ENCODE peak calls at places on chromosomes 6 and 20, in five cellular contexts. G is endothelial cell of umbilical vein, N is right lobe of liver, S is adrenal gland, V is breast epithelium. R is an unnamed sample.
A peak's percentile ranks its signal among the peaks of the same experiment; 100 is the strongest.

GRCh38 chr20:13243826-13244376 is 22.8 kb downstream of the ISM1 start:
- DNase-seq in G (no peak), S (no peak), V (no peak), N (no peak), R (no peak)

GRCh38 chr20:57772349-57772964 is 62.6 kb upstream of the PMEPA1 start:
- DNase-seq in S (no peak), V (no peak), G (peak; percentile 60), N (no peak), R (no peak)

GRCh38 chr6:115830895-115831294 is 229.8 kb downstream of the FRK start:
- DNase-seq in S (no peak), N (no peak), V (no peak), G (no peak), R (no peak)

GRCh38 chr20:49790077-49790798 is 22.4 kb upstream of the SLC9A8 start:
- DNase-seq in N (peak; percentile 56), G (peak; percentile 87), S (peak; percentile 80), V (no peak), R (peak; percentile 41)

GRCh38 chr20:58871533-58872102 is 19.1 kb downstream of the GNAS start:
- DNase-seq in N (no peak), S (no peak), G (no peak), V (no peak), R (no peak)

GRCh38 chr6:133548409-133548808 is 307.3 kb downstream of the EYA4 start:
- DNase-seq in G (no peak), N (no peak), S (no peak), V (no peak), R (no peak)

GRCh38 chr6:34301408-34301807 is 52.6 kb upstream of the SMIM29 start:
- DNase-seq in G (peak; percentile 66), S (peak; percentile 67), N (no peak), V (no peak), R (no peak)

GRCh38 chr6:56690519-56691200 is 48.0 kb upstream of the DST start:
- DNase-seq in S (no peak), G (peak; percentile 64), V (no peak), N (no peak), R (no peak)

GRCh38 chr6:52162940-52163908 is 23.0 kb upstream of the IL17A start:
- DNase-seq in G (peak; percentile 16), V (no peak), S (no peak), N (no peak), R (no peak)

GRCh38 chr6:13558718-13559117 is 15.7 kb upstream of the SIRT5 start:
- DNase-seq in S (no peak), G (peak; percentile 31), N (no peak), V (no peak), R (no peak)

GRCh38 chr20:34704177-34705007 is at the start of gene TP53INP2:
- DNase-seq in S (peak; percentile 99), G (peak; percentile 81), N (peak; percentile 97), V (peak; percentile 93), R (peak; percentile 98)

GRCh38 chr6:31116661-31117385 is 2.2 kb downstream of the PSORS1C1 start:
- DNase-seq in G (peak; percentile 23), S (peak; percentile 7), N (no peak), V (no peak), R (no peak)

GRCh38 chr6:83431545-83432165 is 804 bp upstream of the ME1 start:
- DNase-seq in G (no peak), V (no peak), S (peak; percentile 55), N (no peak), R (no peak)

GRCh38 chr20:25984933-25985332 is 288.3 kb upstream of the ZNF337 start:
- DNase-seq in G (peak; percentile 37), S (peak; percentile 29), V (no peak), N (peak; percentile 69), R (peak; percentile 77)

GRCh38 chr6:163415620-163416379 is 1.3 kb downstream of the QKI start:
- DNase-seq in S (peak; percentile 62), V (no peak), G (peak; percentile 64), N (peak; percentile 68), R (peak; percentile 64)

GRCh38 chr6:163416380-163416629 is 1.8 kb downstream of the QKI start:
- DNase-seq in S (no peak), G (no peak), N (no peak), V (no peak), R (no peak)

GRCh38 chr6:163414117-163414366 is 476 bp upstream of the QKI start:
- DNase-seq in N (no peak), G (no peak), V (no peak), S (no peak), R (no peak)

GRCh38 chr6:163414367-163415175 is at the start of gene QKI:
- DNase-seq in V (peak; percentile 70), N (peak; percentile 93), S (peak; percentile 85), G (peak; percentile 67), R (peak; percentile 92)

DNA sequence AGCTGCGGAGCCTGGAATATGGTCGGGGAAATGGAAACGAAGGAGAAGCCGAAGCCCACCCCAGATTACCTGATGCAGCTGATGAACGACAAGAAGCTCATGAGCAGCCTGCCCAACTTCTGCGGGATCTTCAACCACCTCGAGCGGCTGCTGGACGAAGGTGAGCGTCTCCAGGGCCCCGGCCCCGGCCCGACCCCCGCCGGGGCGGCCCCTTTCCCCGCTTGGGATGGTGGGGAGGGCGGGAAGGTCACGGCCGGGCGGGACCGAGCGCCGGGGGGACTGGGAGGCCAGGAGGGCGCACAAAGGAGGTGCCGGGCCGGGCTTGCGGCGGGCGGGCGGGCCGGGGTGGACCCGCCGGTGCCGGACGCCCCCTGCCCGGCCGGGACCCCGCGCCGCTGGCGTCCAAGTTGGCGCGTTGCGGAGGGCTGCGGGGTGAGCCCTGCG is 680 bp downstream of the QKI start:
- DNase-seq in S (no peak), V (no peak), N (peak; percentile 63), G (no peak), R (peak; percentile 41)
- H3K27ac ChIP-seq in S (peak overlapping the region; percentile 95), V (peak overlapping the region; percentile 99), N (peak overlapping the region; percentile 93), G (peak overlapping the region; percentile 71), R (peak overlapping the region; percentile 99)

GRCh38 chr6:166999145-166999844 is at the start of gene CEP43:
- DNase-seq in V (peak; percentile 85), N (peak; percentile 96), G (peak; percentile 98), S (peak; percentile 96), R (peak; percentile 96)
- TF ChIP-seq POLR2A in V (no peak), N (peak; percentile 40), G (peak; percentile 61), S (peak; percentile 29), R (peak; percentile 39)

DNA sequence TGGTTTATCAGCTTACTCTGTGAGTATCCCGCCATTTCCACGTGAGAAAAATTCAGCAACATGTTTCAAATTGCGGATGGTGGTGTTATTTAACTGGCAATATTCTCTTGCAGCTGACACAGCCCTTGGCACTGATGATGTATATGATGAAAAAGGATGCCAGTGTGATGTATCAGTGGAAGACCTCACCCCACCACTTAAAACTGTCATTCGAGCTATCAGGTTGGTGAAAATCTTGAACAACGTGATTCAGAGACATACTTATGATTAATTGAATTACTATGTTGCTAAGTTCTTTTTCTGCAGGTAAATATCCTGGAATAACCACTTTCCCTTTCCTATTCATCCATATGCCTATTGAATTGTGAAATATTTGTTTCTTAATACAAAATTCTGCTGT is 55.7 kb downstream of the KHDC1L start:
- DNase-seq in N (no peak), G (no peak), V (no peak), S (no peak), R (no peak)
- H3K27ac ChIP-seq in N (no peak overlapping the region), G (no peak overlapping the region), V (no peak overlapping the region), S (no peak overlapping the region), R (no peak overlapping the region)

DNA sequence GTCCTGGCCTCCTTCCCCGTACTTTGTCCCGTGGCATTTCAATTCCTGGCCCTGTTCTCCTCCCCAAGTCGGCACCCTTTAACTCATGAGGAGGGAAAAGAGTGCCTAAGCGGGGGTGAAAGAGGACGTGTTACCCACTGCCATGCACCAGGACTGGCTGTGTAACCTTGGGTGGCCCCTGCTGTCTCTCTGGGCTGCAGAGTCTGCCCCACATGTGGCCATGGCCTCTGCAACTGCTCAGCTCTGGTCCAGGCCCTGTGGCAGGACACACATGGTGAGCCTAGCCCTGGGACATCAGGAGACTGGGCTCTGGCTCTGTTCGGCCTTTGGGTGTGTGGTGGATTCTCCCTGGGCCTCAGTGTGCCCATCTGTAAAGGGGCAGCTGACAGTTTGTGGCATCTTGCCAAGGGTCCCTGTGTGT is 58.5 kb downstream of the SRC start:
- DNase-seq in N (no peak), V (no peak), G (no peak), S (no peak), R (no peak)
- TF ChIP-seq POLR2A in N (no peak), V (no peak), G (no peak), S (no peak), R (no peak)

GRCh38 chr6:141561154-141561553 is 571.6 kb upstream of the GJE1 start:
- DNase-seq in S (no peak), N (no peak), G (no peak), V (no peak), R (no peak)
- H3K27ac ChIP-seq in S (no peak overlapping the region), N (no peak overlapping the region), G (no peak overlapping the region), V (no peak overlapping the region), R (no peak overlapping the region)

GRCh38 chr6:11537229-11538048 is at the start of gene TMEM170B:
- DNase-seq in V (peak; percentile 84), N (peak; percentile 97), G (peak; percentile 93), S (peak; percentile 93), R (peak; percentile 96)
- TF ChIP-seq POLR2A in V (no peak), N (peak; percentile 62), G (no peak), S (peak; percentile 69), R (no peak)

GRCh38 chr6:166551797-166552495 is 34.5 kb downstream of the RAMACL start:
- DNase-seq in V (no peak), N (no peak), G (no peak), S (no peak), R (no peak)

GRCh38 chr6:166552600-166552999 is 33.9 kb downstream of the RAMACL start:
- DNase-seq in G (no peak), S (no peak), N (no peak), V (no peak), R (no peak)

GRCh38 chr6:166555066-166555465 is 31.4 kb downstream of the RAMACL start:
- DNase-seq in V (no peak), N (no peak), S (no peak), G (peak; percentile 30), R (no peak)

GRCh38 chr6:166554316-166554715 is 32.2 kb downstream of the RAMACL start:
- DNase-seq in G (no peak), N (no peak), S (no peak), V (no peak), R (no peak)

DNA sequence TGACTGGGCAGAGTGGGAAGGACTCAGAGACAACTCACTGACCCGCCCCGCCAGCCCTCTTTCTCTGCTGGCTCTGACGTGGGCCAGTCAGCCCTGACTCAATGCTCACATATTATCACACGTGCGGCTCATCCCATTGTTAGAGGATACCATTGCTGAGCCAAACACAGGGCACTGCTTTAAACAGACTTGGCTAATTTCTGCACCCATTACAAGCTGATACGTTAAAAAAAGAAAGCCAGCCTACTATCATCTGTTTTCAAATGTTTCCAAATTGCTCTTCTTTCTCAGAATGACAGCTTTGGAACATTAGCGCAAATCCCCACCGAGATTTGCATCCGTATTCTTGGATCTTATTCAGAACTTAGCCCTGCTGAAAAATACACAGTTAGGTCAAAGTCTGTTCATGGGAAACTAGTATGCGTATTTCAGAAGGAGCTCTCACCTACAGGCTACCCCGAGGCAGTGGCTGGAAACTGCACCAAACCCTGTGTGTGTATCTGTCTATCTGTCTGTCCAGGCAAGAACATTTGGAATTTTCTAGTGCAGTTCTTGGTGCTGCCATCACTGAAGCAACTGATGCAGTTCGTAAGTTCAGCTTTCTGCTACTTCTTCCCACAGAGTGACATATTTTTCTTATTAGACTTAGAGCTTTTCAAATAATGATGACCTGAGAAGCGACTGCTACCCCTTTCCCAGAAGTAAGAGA is 32.8 kb downstream of the RAMACL start:
- DNase-seq in G (no peak), S (peak; percentile 14), V (no peak), N (no peak), R (peak; percentile 60)
- H3K27ac ChIP-seq in G (no peak overlapping the region), S (no peak overlapping the region), V (peak overlapping the region; percentile 29), N (peak overlapping the region; percentile 3), R (peak overlapping the region; percentile 54)